ENCODE peak calls at places on chromosomes 16 and 17, in four cellular contexts. O, A, P and V are unnamed samples.

GRCh38 chr17:27919120-27919519 is 26.0 kb upstream of the LYRM9 start:
- DNase-seq in O (no peak), P (no peak), A (no peak), V (no peak)

GRCh38 chr16:67063008-67063407 is 34.1 kb downstream of the CBFB start:
- DNase-seq in P (no peak), O (no peak), A (no peak), V (no peak)

GRCh38 chr17:68446626-68447041 is 10.7 kb downstream of the WIPI1 start:
- DNase-seq in A (no peak), P (no peak), O (no peak), V (no peak)

GRCh38 chr17:62901544-62901943 is 64.5 kb upstream of the TANC2 start:
- DNase-seq in O (no peak), A (no peak), P (no peak), V (no peak)

GRCh38 chr17:82461827-82462524 is 3.4 kb downstream of the NARF start:
- DNase-seq in O (no peak), P (no peak), A (peak; percentile 70), V (no peak)

GRCh38 chr17:67390646-67391480 is 13.8 kb downstream of the PITPNC1 start:
- DNase-seq in A (peak; percentile 92), P (peak; percentile 87), O (peak; percentile 58), V (no peak)

GRCh38 chr16:18932243-18932997 is 6.2 kb upstream of the SMG1 start:
- DNase-seq in P (peak; percentile 24), A (no peak), O (peak; percentile 89), V (no peak)

GRCh38 chr16:89034573-89034961 is 57.6 kb upstream of the CBFA2T3 start:
- DNase-seq in A (no peak), O (no peak), P (no peak), V (no peak)

GRCh38 chr16:87178177-87178863 is 138.9 kb downstream of the C16orf95 start:
- DNase-seq in O (no peak), A (no peak), P (no peak), V (no peak)

GRCh38 chr17:7561589-7562207 is at the start of gene SENP3:
- DNase-seq in P (peak; percentile 75), O (peak; percentile 95), A (peak; percentile 63), V (peak; percentile 94)

GRCh38 chr17:28706471-28707338 is 5.0 kb downstream of the PROCA1 start:
- DNase-seq in P (no peak), O (no peak), A (no peak), V (no peak)

GRCh38 chr16:23008041-23008440 is 141.2 kb downstream of the USP31 start:
- DNase-seq in O (no peak), P (no peak), A (no peak), V (no peak)

GRCh38 chr16:50300942-50301625 is 34.7 kb downstream of the ADCY7 start:
- DNase-seq in A (no peak), P (no peak), O (no peak), V (no peak)

GRCh38 chr16:11151156-11151904 is 104.7 kb downstream of the SOCS1 start:
- DNase-seq in A (no peak), P (no peak), O (no peak), V (no peak)

GRCh38 chr16:70410736-70411135 is 28.2 kb downstream of the ST3GAL2 start:
- DNase-seq in O (no peak), A (no peak), P (no peak), V (no peak)

GRCh38 chr17:32519769-32520701 is 33.2 kb downstream of the CDK5R1 start:
- DNase-seq in O (no peak), A (peak; percentile 31), P (no peak), V (peak; percentile 44)

GRCh38 chr17:51733166-51733565 is 425.3 kb downstream of the CA10 start:
- DNase-seq in A (no peak), O (no peak), P (no peak), V (no peak)

GRCh38 chr16:88484505-88485365 is 31.7 kb downstream of the ZFPM1 start:
- DNase-seq in O (no peak), P (no peak), A (no peak), V (peak; percentile 66)

GRCh38 chr17:79842656-79843474 is 3.6 kb upstream of the CBX4 start:
- DNase-seq in O (peak; percentile 21), P (no peak), A (no peak), V (no peak)

GRCh38 chr16:84611041-84611440 is 6.8 kb downstream of the COTL1 start:
- DNase-seq in O (no peak), A (no peak), P (no peak), V (no peak)

GRCh38 chr17:510223-510917 is 157.8 kb upstream of the RPH3AL start:
- DNase-seq in O (no peak), P (no peak), A (no peak), V (no peak)

GRCh38 chr17:40038882-40039513 is 15.2 kb downstream of the MED24 start:
- DNase-seq in P (peak; percentile 80), A (peak; percentile 47), O (peak; percentile 77), V (peak; percentile 59)

GRCh38 chr17:72592242-72592966 is 471.6 kb downstream of the SOX9 start:
- DNase-seq in P (no peak), A (peak; percentile 62), O (peak; percentile 87), V (peak; percentile 87)

GRCh38 chr16:68229431-68230175 is 6.3 kb downstream of the ESRP2 start:
- DNase-seq in A (peak; percentile 38), O (peak; percentile 73), P (peak; percentile 47), V (no peak)

GRCh38 chr17:57557793-57558681 is 187.1 kb downstream of the CCDC182 start:
- DNase-seq in O (peak; percentile 95), A (peak; percentile 84), P (no peak), V (no peak)

GRCh38 chr16:26335236-26335809 is 643.6 kb downstream of the HS3ST4 start:
- DNase-seq in O (no peak), P (no peak), A (no peak), V (no peak)

GRCh38 chr17:50661795-50662391 is 27.2 kb downstream of the ABCC3 start:
- DNase-seq in A (peak; percentile 96), O (peak; percentile 95), P (peak; percentile 87), V (peak; percentile 83)

GRCh38 chr17:55398689-55399088 is 22.9 kb downstream of the MMD start:
- DNase-seq in O (peak; percentile 35), P (no peak), A (no peak), V (no peak)

GRCh38 chr16:51408357-51408756 is 257.3 kb upstream of the SALL1 start:
- DNase-seq in A (peak; percentile 86), P (no peak), O (peak; percentile 78), V (no peak)

GRCh38 chr16:31092330-31092729 is 2.3 kb downstream of the VKORC1 start:
- DNase-seq in P (peak; percentile 54), A (no peak), O (no peak), V (no peak)

GRCh38 chr16:6864244-6864643 is 468.4 kb upstream of the RBFOX1 start:
- DNase-seq in P (no peak), A (no peak), O (no peak), V (no peak)

GRCh38 chr17:41003926-41004325 is 4.2 kb upstream of the KRTAP3-2 start:
- DNase-seq in P (no peak), A (no peak), O (no peak), V (no peak)

GRCh38 chr17:28957992-28958355 is 6.7 kb upstream of the PHF12 start:
- DNase-seq in A (no peak), P (no peak), O (no peak), V (no peak)

GRCh38 chr17:2262146-2262587 is 41.4 kb downstream of the SMG6 start:
- DNase-seq in O (peak; percentile 44), A (peak; percentile 73), P (peak; percentile 75), V (no peak)